ENCODE peak calls at places on chromosomes 16 and 17, in four cellular contexts. G is tibial nerve, D is aorta, H is right cardiac atrium. Y is an unnamed sample.

GRCh38 chr17:16929757-16930520 is 42.0 kb downstream of the TNFRSF13B start:
- DNase-seq in G (no peak), D (peak), H (no peak), Y (no peak)

GRCh38 chr17:51006601-51007000 is 114.1 kb downstream of the SPAG9 start:
- DNase-seq in G (no peak), D (no peak), H (no peak), Y (no peak)

GRCh38 chr17:7932949-7933348 is 943 bp downstream of the CNTROB start:
- DNase-seq in G (no peak), D (no peak), H (peak), Y (peak)

GRCh38 chr17:66540131-66540781 is 237.8 kb downstream of the PRKCA start:
- DNase-seq in G (peak), D (no peak), H (peak), Y (peak)

GRCh38 chr17:39787038-39787437 is 49.3 kb downstream of the GRB7 start:
- DNase-seq in G (no peak), D (no peak), H (no peak), Y (no peak)

GRCh38 chr17:82937411-82938371 is 97.9 kb upstream of the ZNF750 start:
- DNase-seq in G (no peak), D (peak), H (peak), Y (no peak)

GRCh38 chr16:71895679-71896385 is 501 bp downstream of the IST1 start:
- DNase-seq in G (no peak), D (peak), H (peak), Y (peak)

GRCh38 chr16:57023541-57024249 is 34.3 kb downstream of the NLRC5 start:
- DNase-seq in G (no peak), D (peak), H (no peak), Y (no peak)

GRCh38 chr16:62760398-62760797 is 724.2 kb upstream of the CDH8 start:
- DNase-seq in G (no peak), D (no peak), H (no peak), Y (no peak)

GRCh38 chr17:48113201-48113676 is 5.7 kb downstream of the SNX11 start:
- DNase-seq in G (no peak), D (no peak), H (peak), Y (no peak)

GRCh38 chr17:81253358-81254131 is 14.4 kb downstream of the NDUFAF8 start:
- DNase-seq in G (no peak), D (no peak), H (peak), Y (peak)

GRCh38 chr17:42342242-42343008 is 45.8 kb downstream of the STAT3 start:
- DNase-seq in G (no peak), D (no peak), H (no peak), Y (peak)

GRCh38 chr17:82858376-82859126 is 18.7 kb upstream of the ZNF750 start:
- DNase-seq in G (no peak), D (peak), H (no peak), Y (no peak)

GRCh38 chr16:31698901-31699300 is 171.2 kb downstream of the AHSP start:
- DNase-seq in G (no peak), D (no peak), H (no peak), Y (no peak)

GRCh38 chr17:11305524-11305923 is 64.5 kb downstream of the SHISA6 start:
- DNase-seq in G (no peak), D (no peak), H (no peak), Y (no peak)

GRCh38 chr17:28716740-28717577 is 709 bp downstream of the RAB34 start:
- DNase-seq in G (no peak), D (peak), H (peak), Y (peak)

GRCh38 chr16:53757971-53758609 is 54.1 kb downstream of the FTO start:
- DNase-seq in G (no peak), D (no peak), H (no peak), Y (no peak)

GRCh38 chr16:13332713-13333255 is 431.4 kb downstream of the SHISA9 start:
- DNase-seq in G (no peak), D (no peak), H (no peak), Y (no peak)

GRCh38 chr16:19644877-19645276 is 73.2 kb downstream of the KNOP1 start:
- DNase-seq in G (peak), D (no peak), H (peak), Y (peak)

GRCh38 chr17:44941712-44942331 is 5.8 kb downstream of the KIF18B start:
- DNase-seq in G (no peak), D (peak), H (no peak), Y (no peak)

GRCh38 chr16:22813223-22813945 is 578 bp upstream of the HS3ST2 start:
- DNase-seq in G (no peak), D (peak), H (peak), Y (peak)

GRCh38 chr16:13426279-13426678 is 493.7 kb upstream of the ERCC4 start:
- DNase-seq in G (no peak), D (no peak), H (no peak), Y (no peak)

GRCh38 chr17:50642722-50643656 is 8.3 kb downstream of the ABCC3 start:
- DNase-seq in G (no peak), D (peak), H (no peak), Y (no peak)

GRCh38 chr16:81437860-81438259 is 6.7 kb upstream of the CMIP start:
- DNase-seq in G (no peak), D (no peak), H (no peak), Y (no peak)

GRCh38 chr17:16286947-16287562 is 66.2 kb downstream of the CENPV start:
- DNase-seq in G (no peak), D (peak), H (peak), Y (peak)

GRCh38 chr16:53913082-53913870 is 209.3 kb downstream of the FTO start:
- DNase-seq in G (no peak), D (no peak), H (no peak), Y (peak)

GRCh38 chr17:69961488-69962145 is 113.4 kb upstream of the KCNJ16 start:
- DNase-seq in G (peak), D (no peak), H (no peak), Y (no peak)

GRCh38 chr16:48507346-48507745 is 102.6 kb downstream of the N4BP1 start:
- DNase-seq in G (no peak), D (no peak), H (no peak), Y (peak)

GRCh38 chr17:81335388-81336157 is 40.5 kb upstream of the SLC38A10 start:
- DNase-seq in G (no peak), D (no peak), H (peak), Y (no peak)

GRCh38 chr16:80122155-80122554 is 418.6 kb upstream of the DYNLRB2 start:
- DNase-seq in G (peak), D (no peak), H (peak), Y (peak)

GRCh38 chr16:82045471-82046178 is 10.6 kb downstream of the HSD17B2 start:
- DNase-seq in G (no peak), D (no peak), H (no peak), Y (no peak)

GRCh38 chr16:89004209-89004831 is 27.3 kb upstream of the CBFA2T3 start:
- DNase-seq in G (no peak), D (peak), H (peak), Y (no peak)

DNA sequence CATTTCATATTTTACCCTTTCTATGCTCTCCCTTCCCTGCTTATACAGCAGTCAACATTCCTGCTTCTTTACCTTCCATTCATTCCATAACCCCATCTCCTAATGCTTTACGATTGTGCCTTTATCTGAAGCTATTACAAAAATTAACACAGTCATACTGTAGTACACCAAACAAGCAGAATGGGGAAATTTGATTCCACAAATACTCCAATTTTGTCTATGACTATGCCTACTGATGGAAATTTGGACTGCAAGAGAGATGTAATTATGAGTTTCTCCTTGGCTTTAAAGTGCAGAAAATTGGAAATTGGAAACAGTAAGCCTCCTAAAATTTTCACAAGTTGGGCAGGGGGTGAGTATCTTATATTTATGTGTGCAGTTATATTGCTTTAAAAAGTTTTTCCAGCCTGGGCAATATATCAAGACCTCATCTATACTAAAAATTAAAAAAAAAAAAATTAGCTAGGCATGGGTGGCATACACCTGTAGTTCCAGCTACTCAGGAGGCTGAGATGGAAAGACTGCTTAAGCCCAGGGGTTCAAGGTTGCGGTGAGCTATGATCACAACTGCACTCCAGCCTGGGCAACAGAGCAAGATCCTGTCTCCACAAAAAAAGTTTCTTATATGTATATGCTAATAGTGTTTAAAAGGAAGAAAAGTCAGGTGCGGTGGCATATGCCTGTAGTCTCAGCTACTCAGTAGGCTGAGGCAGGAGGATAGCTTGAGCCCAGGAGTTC is 3.0 kb downstream of the APPBP2 start:
- DNase-seq in G (no peak), D (no peak), H (no peak), Y (no peak)
- H3K4me3 ChIP-seq in G (no peak), D (no peak), H (no peak), Y (no peak)

GRCh38 chr16:693364-693763 is 3.2 kb upstream of the WDR24 start:
- DNase-seq in G (no peak), D (no peak), H (no peak), Y (no peak)

GRCh38 chr16:694187-694862 is 4.1 kb upstream of the WDR24 start:
- DNase-seq in G (no peak), D (no peak), H (no peak), Y (no peak)

GRCh38 chr16:693766-694165 is 3.6 kb upstream of the WDR24 start:
- DNase-seq in G (no peak), D (no peak), H (no peak), Y (no peak)

GRCh38 chr16:695355-696089 is 5.3 kb upstream of the WDR24 start:
- DNase-seq in G (no peak), D (no peak), H (no peak), Y (no peak)

DNA sequence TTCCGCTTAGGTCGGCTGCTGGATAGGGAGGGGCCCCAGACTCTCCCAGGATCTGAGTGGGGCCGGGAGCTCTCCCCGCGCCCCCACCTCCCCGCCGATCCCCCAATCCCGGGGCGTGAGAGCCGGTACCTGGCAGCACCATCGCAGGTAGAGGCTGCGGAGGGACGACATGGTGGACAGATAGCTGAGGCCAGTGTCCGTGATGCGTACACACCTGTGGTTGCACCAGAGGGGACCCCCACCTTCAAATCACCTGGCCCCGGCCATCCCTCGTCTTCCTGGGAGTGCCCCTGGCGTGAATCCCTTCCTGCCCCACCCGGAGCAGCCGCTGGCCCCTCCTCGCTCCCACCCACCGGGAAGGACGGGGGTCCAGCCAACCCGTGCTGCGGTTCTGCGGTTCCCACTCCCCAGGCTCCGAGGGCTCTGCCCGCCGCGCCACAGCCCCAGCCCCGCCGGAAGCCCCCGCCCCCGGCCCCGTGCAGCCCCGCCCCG is 4.7 kb upstream of the WDR24 start:
- DNase-seq in G (no peak), D (no peak), H (no peak), Y (no peak)
- H3K4me3 ChIP-seq in G (no peak), D (no peak), H (peak), Y (no peak)

GRCh38 chr17:56499799-56500388 is 93.6 kb upstream of the NOG start:
- DNase-seq in G (peak), D (no peak), H (no peak), Y (peak)

GRCh38 chr17:56505154-56505756 is 88.2 kb upstream of the NOG start:
- DNase-seq in G (no peak), D (no peak), H (no peak), Y (no peak)

GRCh38 chr17:56506349-56506748 is 87.2 kb upstream of the NOG start:
- DNase-seq in G (no peak), D (no peak), H (no peak), Y (no peak)

GRCh38 chr17:56497132-56497531 is 96.4 kb upstream of the NOG start:
- DNase-seq in G (no peak), D (no peak), H (no peak), Y (no peak)

DNA sequence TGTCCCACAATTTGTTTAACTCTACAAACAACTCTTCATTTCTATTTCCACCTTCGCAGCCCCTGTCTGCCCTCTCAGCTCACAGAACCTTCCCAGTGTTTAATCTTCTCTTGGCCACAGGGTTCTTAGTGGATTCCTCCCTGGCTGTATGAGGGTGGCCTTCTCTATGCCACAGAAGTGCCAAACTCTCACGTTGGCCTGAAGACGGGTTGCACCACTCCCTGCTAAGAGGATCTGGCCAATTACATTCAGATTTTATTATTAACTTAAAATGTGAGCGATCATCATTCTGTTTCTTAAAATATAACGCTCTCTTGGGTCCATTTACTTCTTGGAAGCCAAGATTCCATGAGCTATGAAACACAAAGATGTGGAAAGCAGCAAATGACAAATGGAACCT is 91.4 kb upstream of the NOG start:
- DNase-seq in G (no peak), D (no peak), H (no peak), Y (no peak)
- H3K4me3 ChIP-seq in G (no peak), D (no peak), H (no peak), Y (no peak)

DNA sequence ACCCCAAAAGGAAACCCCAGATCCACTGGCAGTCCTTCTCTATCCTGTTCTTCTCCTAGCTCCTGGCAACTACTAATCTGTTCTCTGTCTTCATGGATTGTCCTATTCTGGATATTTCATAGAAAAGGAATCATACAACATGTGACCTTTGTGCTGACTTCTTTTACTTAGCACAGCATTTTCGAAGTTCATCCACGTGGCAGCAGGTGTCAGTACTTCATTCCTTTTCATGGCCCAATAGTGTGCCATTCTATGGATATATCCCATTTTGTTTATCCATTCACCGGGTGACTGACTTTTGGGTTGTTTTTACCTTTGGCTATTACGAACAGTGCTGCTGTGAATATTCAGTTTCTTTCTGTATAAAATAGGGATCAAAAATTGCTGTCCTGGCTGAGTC is 10.4 kb upstream of the FA2H start:
- DNase-seq in G (no peak), D (no peak), H (no peak), Y (no peak)
- H3K4me3 ChIP-seq in G (no peak), D (no peak), H (no peak), Y (no peak)

DNA sequence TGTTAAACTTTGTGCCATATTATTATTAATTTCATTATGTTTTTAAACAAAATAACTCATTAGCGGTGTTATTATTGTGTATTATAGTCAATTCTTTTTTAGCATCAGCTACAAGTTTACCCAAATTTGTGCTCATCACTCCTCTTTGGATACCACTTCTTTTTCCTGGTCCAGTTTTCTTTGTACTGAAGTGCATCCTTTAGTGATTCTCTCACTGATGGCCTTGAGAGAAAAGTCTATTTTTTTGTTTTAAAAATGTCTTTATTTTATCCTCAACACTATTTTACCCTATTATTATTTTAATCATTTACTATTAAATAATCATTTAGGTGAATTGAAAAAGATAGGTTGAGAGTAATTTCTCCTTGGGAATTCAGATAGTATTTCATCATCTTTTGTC is 99.2 kb downstream of the RGS9 start:
- DNase-seq in G (no peak), D (no peak), H (no peak), Y (no peak)
- H3K4me3 ChIP-seq in G (no peak), D (no peak), H (no peak), Y (no peak)

GRCh38 chr16:86762035-86762550 is 183.7 kb downstream of the FOXL1 start:
- DNase-seq in G (no peak), D (no peak), H (no peak), Y (no peak)
- H3K4me3 ChIP-seq in G (no peak), D (no peak), H (no peak), Y (peak)

DNA sequence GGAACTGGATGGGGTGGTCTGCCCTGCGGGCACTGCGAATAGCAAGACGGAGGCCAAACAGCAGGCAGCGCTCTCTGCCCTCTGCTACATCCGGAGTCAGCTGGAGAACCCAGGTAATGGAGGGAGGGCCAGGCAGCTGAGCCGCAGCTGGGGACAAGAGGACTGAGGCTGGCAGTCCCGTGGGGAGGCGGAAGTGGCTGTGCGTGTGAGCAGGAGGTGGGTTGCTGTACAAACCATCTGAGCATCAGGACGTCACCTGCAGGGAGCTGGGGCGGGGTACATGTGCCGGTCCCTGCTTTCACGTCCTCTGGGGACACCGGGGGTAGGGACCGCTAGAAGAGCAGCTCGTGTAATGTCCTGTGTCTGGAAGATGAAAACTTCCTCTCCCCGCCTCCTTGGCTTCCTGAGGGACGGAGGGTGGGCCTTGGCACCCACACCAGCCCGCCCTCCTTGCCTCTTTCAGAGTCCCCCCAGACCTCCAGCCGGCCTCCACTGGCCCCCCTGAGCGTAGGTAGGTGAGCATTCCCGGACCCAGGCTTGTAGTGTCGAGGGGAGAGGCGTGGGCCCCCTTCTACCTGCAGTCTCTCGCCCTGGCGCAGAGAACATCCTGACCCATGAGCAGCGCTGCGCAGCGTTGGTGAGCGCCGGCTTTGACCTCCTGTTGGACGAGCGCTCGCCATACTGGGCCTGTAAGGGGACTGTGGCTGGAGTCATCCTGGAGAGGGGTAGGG is 3.7 kb downstream of the ADAD2 start:
- DNase-seq in G (no peak), D (peak), H (no peak), Y (no peak)
- H3K4me3 ChIP-seq in G (no peak), D (no peak), H (no peak), Y (no peak)

DNA sequence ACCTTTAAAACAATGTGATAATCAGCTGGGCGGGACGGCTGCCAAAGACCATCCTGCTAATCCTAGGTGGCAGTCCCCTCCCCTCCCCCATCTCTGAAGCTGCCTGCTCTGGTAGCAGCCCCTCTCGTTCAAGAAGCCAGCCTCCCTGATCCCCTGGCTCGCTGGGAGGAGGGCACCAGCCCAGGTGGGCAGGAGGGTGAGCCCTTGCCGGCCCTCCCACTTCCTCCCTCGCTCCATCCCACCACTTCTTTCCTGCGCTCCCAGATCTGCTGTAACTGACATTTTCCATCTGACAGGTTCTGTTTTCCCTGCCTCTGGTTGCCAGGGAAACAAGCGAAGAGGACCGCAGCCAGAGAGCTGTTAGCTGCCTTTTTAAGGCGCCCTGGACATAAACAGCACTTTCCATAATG is 155.7 kb upstream of the TNRC6C start:
- DNase-seq in G (no peak), D (peak), H (peak), Y (no peak)
- H3K4me3 ChIP-seq in G (no peak), D (no peak), H (no peak), Y (no peak)